ENCODE peak calls at places on chromosome 1, in eight cellular contexts. B is choroid plexus epithelial cell, A is epithelial cell of proximal tubule, U is foreskin keratinocyte, E is esophagus squamous epithelium, J is endothelial cell of umbilical vein, L is mesothelial cell of epicardium, N is nephron progenitor cell. F is an unnamed sample.

GRCh38 chr1:112836642-112837041 is 119.4 kb downstream of the SLC16A1 start:
- DNase-seq in B (no peak), A (no peak), U (no peak), E (no peak), J (no peak), L (no peak), N (no peak), F (no peak)

GRCh38 chr1:65150583-65151263 is 2.7 kb downstream of the AK4 start:
- DNase-seq in B (no peak), A (no peak), U (no peak), E (no peak), J (no peak), L (no peak), N (no peak), F (no peak)

GRCh38 chr1:245576323-245576722 is 421.5 kb downstream of the KIF26B start:
- DNase-seq in B (no peak), A (no peak), U (no peak), E (no peak), J (no peak), L (no peak), N (no peak), F (no peak)

GRCh38 chr1:63321061-63321787 is 1.1 kb upstream of the FOXD3 start:
- DNase-seq in B (no peak), A (no peak), U (no peak), E (no peak), J (no peak), L (no peak), N (peak), F (no peak)

GRCh38 chr1:25556791-25557476 is 13.5 kb downstream of the LDLRAP1 start:
- DNase-seq in B (peak), A (no peak), U (peak), E (no peak), J (no peak), L (no peak), N (no peak), F (no peak)

GRCh38 chr1:182676321-182676720 is 8.1 kb downstream of the RGS8 start:
- DNase-seq in B (no peak), A (no peak), U (no peak), E (no peak), J (no peak), L (no peak), N (no peak), F (no peak)

GRCh38 chr1:2346691-2347408 is 44.5 kb downstream of the MORN1 start:
- DNase-seq in B (no peak), A (no peak), U (no peak), E (no peak), J (no peak), L (no peak), N (no peak), F (no peak)

GRCh38 chr1:67464741-67465140 is 34.5 kb upstream of the SERBP1 start:
- DNase-seq in B (no peak), A (no peak), U (no peak), E (no peak), J (no peak), L (no peak), N (no peak), F (no peak)

GRCh38 chr1:156498447-156499193 is 2.0 kb downstream of the MEF2D start:
- DNase-seq in B (peak), A (no peak), U (no peak), E (no peak), J (peak), L (no peak), N (peak), F (no peak)

GRCh38 chr1:2076826-2077225 is 26.6 kb downstream of the PRKCZ start:
- DNase-seq in B (no peak), A (no peak), U (no peak), E (no peak), J (no peak), L (no peak), N (no peak), F (no peak)

GRCh38 chr1:170097449-170097948 is 23.0 kb upstream of the KIFAP3 start:
- DNase-seq in B (no peak), A (no peak), U (no peak), E (no peak), J (no peak), L (no peak), N (no peak), F (no peak)

GRCh38 chr1:233654667-233655432 is 40.9 kb downstream of the KCNK1 start:
- DNase-seq in B (no peak), A (no peak), U (peak), E (no peak), J (no peak), L (no peak), N (no peak), F (no peak)

GRCh38 chr1:204578867-204579664 is 62.9 kb downstream of the MDM4 start:
- DNase-seq in B (peak), A (no peak), U (no peak), E (no peak), J (no peak), L (no peak), N (peak), F (no peak)

GRCh38 chr1:107787299-107787698 is 177.7 kb downstream of the VAV3 start:
- DNase-seq in B (peak), A (no peak), U (no peak), E (no peak), J (no peak), L (no peak), N (no peak), F (no peak)

GRCh38 chr1:235331391-235331790 is 3.0 kb downstream of the GGPS1 start:
- DNase-seq in B (no peak), A (no peak), U (no peak), E (no peak), J (no peak), L (no peak), N (no peak), F (no peak)

GRCh38 chr1:226185153-226186036 is 1.1 kb downstream of the ACBD3 start:
- DNase-seq in B (peak), A (no peak), U (peak), E (no peak), J (peak), L (no peak), N (no peak), F (no peak)

GRCh38 chr1:176149939-176150807 is 56.9 kb downstream of the COP1 start:
- DNase-seq in B (no peak), A (peak), U (no peak), E (no peak), J (no peak), L (no peak), N (no peak), F (no peak)

GRCh38 chr1:36562181-36562685 is 79.5 kb upstream of the CSF3R start:
- DNase-seq in B (no peak), A (no peak), U (no peak), E (no peak), J (no peak), L (peak), N (no peak), F (no peak)

GRCh38 chr1:9284061-9284460 is 8.6 kb upstream of the SPSB1 start:
- DNase-seq in B (no peak), A (no peak), U (no peak), E (no peak), J (no peak), L (no peak), N (no peak), F (no peak)

GRCh38 chr1:18360251-18360650 is 120.5 kb upstream of the KLHDC7A start:
- DNase-seq in B (no peak), A (no peak), U (no peak), E (no peak), J (no peak), L (no peak), N (no peak), F (no peak)

GRCh38 chr1:20136249-20136648 is 2.9 kb upstream of the PLA2G2F start:
- DNase-seq in B (no peak), A (no peak), U (no peak), E (no peak), J (no peak), L (no peak), N (no peak), F (no peak)

GRCh38 chr1:205446828-205447227 is 9.0 kb downstream of the BLACAT1 start:
- DNase-seq in B (no peak), A (no peak), U (no peak), E (no peak), J (peak), L (no peak), N (no peak), F (no peak)

GRCh38 chr1:21687081-21687529 is 17.9 kb upstream of the RAP1GAP start:
- DNase-seq in B (no peak), A (no peak), U (no peak), E (no peak), J (no peak), L (no peak), N (no peak), F (no peak)

GRCh38 chr1:33137800-33138199 is 44.0 kb downstream of the TRIM62 start:
- DNase-seq in B (peak), A (no peak), U (no peak), E (no peak), J (peak), L (peak), N (peak), F (peak)

GRCh38 chr1:90400121-90400520 is 317.0 kb downstream of the BARHL2 start:
- DNase-seq in B (peak), A (no peak), U (peak), E (no peak), J (no peak), L (no peak), N (no peak), F (no peak)

GRCh38 chr1:113269577-113269976 is 120.7 kb upstream of the MAGI3 start:
- DNase-seq in B (no peak), A (no peak), U (no peak), E (no peak), J (no peak), L (no peak), N (peak), F (no peak)

GRCh38 chr1:207981976-207982375 is 71.1 kb upstream of the CD34 start:
- DNase-seq in B (peak), A (no peak), U (no peak), E (no peak), J (peak), L (no peak), N (peak), F (no peak)

GRCh38 chr1:156828414-156829085 is 11.9 kb upstream of the SH2D2A start:
- DNase-seq in B (no peak), A (no peak), U (no peak), E (no peak), J (peak), L (no peak), N (no peak), F (no peak)

GRCh38 chr1:219833214-219833816 is 95.0 kb downstream of the SLC30A10 start:
- DNase-seq in B (no peak), A (no peak), U (no peak), E (no peak), J (no peak), L (no peak), N (no peak), F (no peak)

GRCh38 chr1:183070923-183071618 is 47.9 kb downstream of the LAMC1 start:
- DNase-seq in B (peak), A (no peak), U (no peak), E (no peak), J (peak), L (no peak), N (no peak), F (no peak)

GRCh38 chr1:53346814-53347176 is 18.9 kb upstream of the LRP8 start:
- DNase-seq in B (no peak), A (no peak), U (no peak), E (no peak), J (no peak), L (peak), N (no peak), F (peak)

GRCh38 chr1:114764689-114765088 is 6.9 kb upstream of the CSDE1 start:
- DNase-seq in B (no peak), A (no peak), U (no peak), E (no peak), J (no peak), L (no peak), N (no peak), F (no peak)

GRCh38 chr1:92790081-92790480 is 5.2 kb upstream of the EVI5 start:
- DNase-seq in B (no peak), A (no peak), U (no peak), E (no peak), J (no peak), L (no peak), N (no peak), F (no peak)

GRCh38 chr1:92778371-92778770 is 6.5 kb downstream of the EVI5 start:
- DNase-seq in B (no peak), A (no peak), U (no peak), E (no peak), J (no peak), L (no peak), N (no peak), F (no peak)

GRCh38 chr1:92786298-92786901 is 1.5 kb upstream of the EVI5 start:
- DNase-seq in B (no peak), A (no peak), U (no peak), E (no peak), J (no peak), L (no peak), N (no peak), F (no peak)

GRCh38 chr1:92784639-92785500 is at the start of gene EVI5:
- DNase-seq in B (peak), A (peak), U (peak), E (peak), J (peak), L (peak), N (peak), F (peak)

GRCh38 chr1:92784051-92784638 is 763 bp downstream of the EVI5 start:
- DNase-seq in B (peak), A (no peak), U (peak), E (no peak), J (peak), L (peak), N (no peak), F (peak)
- TF ChIP-seq CTCF in B (no peak), A (no peak), U (no peak), E (no peak), J (no peak), L (no peak), N (no peak), F (no peak)

GRCh38 chr1:72282690-72283203 is 408 bp upstream of the NEGR1 start:
- DNase-seq in B (peak), A (peak), U (peak), E (no peak), J (peak), L (peak), N (peak), F (peak)
- TF ChIP-seq CTCF in B (peak), A (peak), U (peak), E (no peak), J (no peak), L (no peak), N (no peak), F (no peak)

GRCh38 chr1:206761369-206761768 is 9.2 kb upstream of the IL19 start:
- DNase-seq in B (no peak), A (no peak), U (no peak), E (no peak), J (no peak), L (no peak), N (no peak), F (no peak)
- TF ChIP-seq CTCF in B (peak), A (peak), U (no peak), E (no peak), J (no peak), L (no peak), N (no peak), F (no peak)

GRCh38 chr1:30845891-30846290 is 62.7 kb downstream of the SDC3 start:
- DNase-seq in B (no peak), A (no peak), U (no peak), E (no peak), J (no peak), L (no peak), N (no peak), F (no peak)
- TF ChIP-seq CTCF in B (no peak), A (no peak), U (no peak), E (no peak), J (no peak), L (no peak), N (no peak), F (no peak)

F was measured in CD8-positive, alpha-beta T cell.